ENCODE peak calls at places on chromosome 3, in nine cellular contexts. R is cardiac fibroblast; F is HS-27A; B is HTR-8/SVneo; C is breast epithelium; S is NCI-H1105; V is activated naive CD4-positive, alpha-beta T cell treated with anti-CD3 and anti-CD28 coated beads, Interleukin-2, amount 10 ng/mL, durations not matched to agents 7 days and 5 days; X is NCI-H2081; K is T-helper 2 cell. P is an unnamed sample.

GRCh38 chr3:114841515-114841914 is 305.6 kb downstream of the ZBTB20 start:
- DNase-seq in R (peak; percentile 12), F (no peak), B (no peak), C (no peak), S (no peak), V (no peak), X (no peak), K (no peak), P (no peak)

GRCh38 chr3:37545479-37545878 is 316.2 kb upstream of the CTDSPL start:
- DNase-seq in R (no peak), F (no peak), B (no peak), C (no peak), S (no peak), V (no peak), X (no peak), K (no peak), P (no peak)

GRCh38 chr3:141796436-141797166 is 33.4 kb downstream of the GRK7 start:
- DNase-seq in R (peak; percentile 15), F (no peak), B (no peak), C (no peak), S (no peak), V (peak; percentile 82), X (no peak), K (peak; percentile 96), P (no peak)

GRCh38 chr3:52195823-52196331 is 2.1 kb upstream of the ALAS1 start:
- DNase-seq in R (peak; percentile 81), F (no peak), B (no peak), C (peak; percentile 72), S (no peak), V (no peak), X (no peak), K (no peak), P (no peak)

GRCh38 chr3:171249171-171249692 is 211.0 kb downstream of the TNIK start:
- DNase-seq in R (no peak), F (no peak), B (no peak), C (no peak), S (no peak), V (no peak), X (peak; percentile 46), K (no peak), P (no peak)

GRCh38 chr3:79822076-79822475 is 54.3 kb upstream of the ROBO1 start:
- DNase-seq in R (no peak), F (no peak), B (no peak), C (no peak), S (no peak), V (no peak), X (no peak), K (no peak), P (no peak)

GRCh38 chr3:111547645-111548044 is 5.6 kb downstream of the CD96 start:
- DNase-seq in R (no peak), F (no peak), B (no peak), C (no peak), S (no peak), V (peak; percentile 77), X (no peak), K (peak; percentile 93), P (no peak)

GRCh38 chr3:56962200-56962599 is 98.3 kb upstream of the SPATA12 start:
- DNase-seq in R (no peak), F (no peak), B (no peak), C (no peak), S (no peak), V (no peak), X (no peak), K (no peak), P (peak; percentile 92)

GRCh38 chr3:152834354-152835310 is at the start of gene P2RY1:
- DNase-seq in R (peak; percentile 62), F (no peak), B (peak; percentile 39), C (no peak), S (peak; percentile 96), V (peak; percentile 52), X (peak; percentile 61), K (peak; percentile 41), P (peak; percentile 63)

GRCh38 chr3:120072867-120073525 is 21.3 kb downstream of the GSK3B start:
- DNase-seq in R (no peak), F (no peak), B (no peak), C (no peak), S (no peak), V (no peak), X (no peak), K (no peak), P (no peak)

GRCh38 chr3:101850327-101851048 is 1.2 kb downstream of the NFKBIZ start:
- DNase-seq in R (peak; percentile 86), F (no peak), B (no peak), C (no peak), S (no peak), V (peak; percentile 68), X (no peak), K (peak; percentile 89), P (no peak)

GRCh38 chr3:124763206-124763605 is 33.0 kb downstream of the UMPS start:
- DNase-seq in R (no peak), F (no peak), B (no peak), C (no peak), S (no peak), V (no peak), X (no peak), K (no peak), P (no peak)

GRCh38 chr3:174333640-174334039 is 525.5 kb upstream of the NAALADL2 start:
- DNase-seq in R (no peak), F (no peak), B (no peak), C (no peak), S (no peak), V (no peak), X (no peak), K (no peak), P (no peak)

GRCh38 chr3:126112531-126113237 is 28.8 kb upstream of the SLC41A3 start:
- DNase-seq in R (no peak), F (no peak), B (no peak), C (no peak), S (no peak), V (no peak), X (no peak), K (no peak), P (no peak)

GRCh38 chr3:62186967-62187366 is 186.4 kb downstream of the FEZF2 start:
- DNase-seq in R (peak; percentile 56), F (no peak), B (peak; percentile 18), C (no peak), S (no peak), V (no peak), X (no peak), K (no peak), P (no peak)

GRCh38 chr3:62672988-62673313 is 202.3 kb downstream of the CADPS start:
- DNase-seq in R (no peak), F (no peak), B (no peak), C (no peak), S (no peak), V (no peak), X (no peak), K (no peak), P (no peak)

GRCh38 chr3:31027914-31028313 is 133.5 kb upstream of the GADL1 start:
- DNase-seq in R (no peak), F (no peak), B (no peak), C (no peak), S (no peak), V (no peak), X (no peak), K (no peak), P (no peak)

GRCh38 chr3:158456114-158456513 is 114.9 kb upstream of the MLF1 start:
- DNase-seq in R (no peak), F (no peak), B (no peak), C (no peak), S (peak; percentile 17), V (no peak), X (no peak), K (no peak), P (no peak)

GRCh38 chr3:51477360-51477711 is 22.5 kb downstream of the DCAF1 start:
- DNase-seq in R (no peak), F (no peak), B (no peak), C (no peak), S (no peak), V (no peak), X (no peak), K (no peak), P (no peak)

GRCh38 chr3:73586190-73586589 is 38.6 kb downstream of the PDZRN3 start:
- DNase-seq in R (no peak), F (no peak), B (no peak), C (no peak), S (no peak), V (no peak), X (peak; percentile 29), K (no peak), P (no peak)

GRCh38 chr3:45789235-45789812 is 7.0 kb downstream of the SLC6A20 start:
- DNase-seq in R (no peak), F (no peak), B (no peak), C (no peak), S (no peak), V (no peak), X (no peak), K (no peak), P (no peak)

GRCh38 chr3:27165348-27165747 is 203.8 kb downstream of the NEK10 start:
- DNase-seq in R (peak; percentile 65), F (peak; percentile 62), B (no peak), C (no peak), S (no peak), V (no peak), X (no peak), K (no peak), P (peak; percentile 90)

GRCh38 chr3:195118671-195119070 is 152.3 kb downstream of the XXYLT1 start:
- DNase-seq in R (peak; percentile 91), F (no peak), B (no peak), C (no peak), S (no peak), V (no peak), X (no peak), K (no peak), P (no peak)

GRCh38 chr3:162710332-162711112 is 1213.9 kb downstream of the OTOL1 start:
- DNase-seq in R (no peak), F (no peak), B (no peak), C (no peak), S (no peak), V (no peak), X (no peak), K (no peak), P (no peak)

GRCh38 chr3:125266976-125267375 is 54.4 kb upstream of the SLC12A8 start:
- DNase-seq in R (no peak), F (no peak), B (no peak), C (no peak), S (no peak), V (no peak), X (no peak), K (no peak), P (no peak)

GRCh38 chr3:197125601-197126000 is 96.0 kb upstream of the MELTF start:
- DNase-seq in R (peak; percentile 74), F (no peak), B (no peak), C (no peak), S (no peak), V (no peak), X (no peak), K (no peak), P (no peak)

GRCh38 chr3:124584552-124585391 is 145.5 kb upstream of the UMPS start:
- DNase-seq in R (peak; percentile 27), F (no peak), B (peak; percentile 70), C (peak; percentile 64), S (peak; percentile 41), V (peak; percentile 59), X (peak; percentile 33), K (peak; percentile 17), P (no peak)

GRCh38 chr3:58526124-58526957 is 10.6 kb downstream of the ACOX2 start:
- DNase-seq in R (peak; percentile 96), F (peak; percentile 41), B (peak; percentile 87), C (no peak), S (no peak), V (no peak), X (no peak), K (no peak), P (peak; percentile 42)

P was measured in foreskin melanocyte.